ENCODE peak calls at places on chromosomes 3 and 15, in ten cellular contexts. M is iPS DF 6.9, D is GM23248, L is SJSA1, A is small intestine, Z is aorta, E is Peyer's patch, Q is psoas muscle, C is PC-3, G is WERI-Rb-1. V is an unnamed sample.

GRCh38 chr3:69890094-69890493 is 109.4 kb upstream of the SAMMSON start:
- DNase-seq in Z (no peak), E (no peak), A (no peak), M (no peak), C (peak), G (no peak), L (no peak), Q (no peak), D (peak), V (no peak)

GRCh38 chr3:119637679-119638525 is 22.5 kb downstream of the POPDC2 start:
- DNase-seq in Q (no peak), D (peak), M (no peak), C (peak), L (no peak), A (no peak), E (no peak), Z (no peak), G (no peak), V (no peak)

GRCh38 chr3:181711325-181712135 is at the start of gene SOX2:
- DNase-seq in A (peak), C (peak), Q (no peak), L (peak), M (no peak), E (no peak), Z (peak), G (peak), D (peak), V (no peak)

GRCh38 chr3:151769175-151769574 is 35.4 kb downstream of the AADACL2 start:
- DNase-seq in Q (no peak), E (no peak), G (no peak), L (no peak), C (no peak), A (no peak), M (no peak), Z (no peak), D (no peak), V (no peak)

GRCh38 chr15:75203017-75203907 is 1.6 kb downstream of the C15orf39 start:
- DNase-seq in D (peak), Q (no peak), A (peak), L (no peak), M (no peak), G (no peak), E (no peak), Z (no peak), C (peak), V (no peak)

GRCh38 chr3:38560284-38560683 is 64.1 kb downstream of the EXOG start:
- DNase-seq in D (no peak), C (no peak), M (no peak), Z (no peak), L (peak), E (peak), A (no peak), Q (peak), G (peak), V (no peak)

GRCh38 chr3:36763111-36763849 is 1.1 kb downstream of the DCLK3 start:
- DNase-seq in G (no peak), C (no peak), D (no peak), Z (no peak), L (no peak), Q (no peak), E (no peak), M (no peak), A (no peak), V (no peak)

GRCh38 chr15:25618161-25618560 is 179.3 kb upstream of the UBE3A start:
- DNase-seq in D (no peak), C (no peak), M (no peak), Z (no peak), E (no peak), L (no peak), G (no peak), A (no peak), Q (no peak), V (no peak)

GRCh38 chr3:30102372-30102771 is 504.0 kb upstream of the TGFBR2 start:
- DNase-seq in Q (no peak), D (no peak), M (no peak), E (no peak), Z (no peak), A (no peak), G (no peak), L (no peak), C (no peak), V (no peak)

GRCh38 chr3:30098206-30098605 is 508.2 kb upstream of the TGFBR2 start:
- DNase-seq in A (no peak), E (no peak), G (no peak), D (peak), M (no peak), Q (no peak), L (no peak), C (no peak), Z (no peak), V (no peak)

GRCh38 chr3:30097022-30097650 is 509.3 kb upstream of the TGFBR2 start:
- DNase-seq in E (no peak), C (no peak), A (no peak), D (no peak), L (no peak), G (no peak), Z (no peak), Q (no peak), M (no peak), V (no peak)

GRCh38 chr3:30103186-30103585 is 503.2 kb upstream of the TGFBR2 start:
- DNase-seq in C (no peak), Q (no peak), G (no peak), L (no peak), A (no peak), Z (no peak), M (no peak), E (no peak), D (no peak), V (no peak)

DNA sequence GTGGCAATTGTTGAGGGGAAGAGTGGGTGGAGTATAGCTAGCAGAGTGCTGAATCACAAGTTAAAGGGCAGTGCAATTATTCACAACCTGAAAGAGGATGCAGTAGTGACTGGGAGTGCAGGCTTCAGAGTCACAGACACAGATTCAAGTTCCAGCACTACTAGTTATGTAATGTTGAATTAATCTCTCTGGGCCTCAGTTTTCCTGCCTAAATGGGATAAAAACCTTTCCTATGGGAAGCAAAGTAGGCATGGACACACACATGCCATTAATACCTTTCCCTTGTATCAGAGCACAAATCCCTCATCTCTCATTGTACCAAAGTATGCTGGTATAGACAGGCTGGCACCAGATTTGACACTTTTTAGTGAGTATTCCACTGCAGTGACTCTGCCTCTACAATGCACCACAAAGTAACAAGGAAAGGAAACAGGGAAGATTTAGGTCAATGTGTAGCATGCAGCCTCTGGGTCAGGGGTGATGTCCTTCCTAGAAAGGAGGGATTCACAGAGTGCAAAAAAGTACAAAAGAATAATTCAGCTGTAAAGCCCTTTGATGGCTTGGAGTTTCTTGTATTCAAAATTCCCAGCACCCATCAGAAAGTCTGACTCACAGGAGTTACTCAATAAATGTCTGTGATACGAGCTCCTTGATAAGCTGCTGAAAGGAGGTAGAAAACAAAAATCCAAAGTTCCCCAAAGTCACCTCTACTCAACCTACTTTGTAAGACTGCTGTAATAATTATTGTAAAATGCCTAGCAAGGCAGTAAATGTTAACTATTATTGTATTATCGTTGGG is 507.5 kb upstream of the TGFBR2 start:
- DNase-seq in Z (no peak), L (no peak), Q (no peak), D (peak), E (no peak), C (peak), G (no peak), M (no peak), A (peak), V (no peak)
- H3K4me3 ChIP-seq in Z (no peak), L (no peak), Q (no peak), D (peak), E (no peak), C (no peak), G (no peak), M (no peak), A (no peak), V (no peak)

GRCh38 chr3:61794961-61795360 is 233.6 kb downstream of the PTPRG start:
- DNase-seq in G (no peak), Z (no peak), M (no peak), A (no peak), Q (no peak), D (no peak), L (no peak), E (no peak), C (no peak), V (no peak)

GRCh38 chr3:61788623-61789507 is 227.5 kb downstream of the PTPRG start:
- DNase-seq in D (no peak), L (no peak), E (no peak), G (no peak), Q (no peak), Z (no peak), M (no peak), C (no peak), A (no peak), V (no peak)

GRCh38 chr3:61789861-61790260 is 228.5 kb downstream of the PTPRG start:
- DNase-seq in Q (no peak), D (no peak), E (no peak), M (no peak), C (no peak), G (no peak), A (no peak), Z (no peak), L (no peak), V (no peak)

GRCh38 chr3:61793056-61793455 is 231.7 kb downstream of the PTPRG start:
- DNase-seq in E (no peak), C (no peak), G (no peak), M (no peak), Q (no peak), Z (no peak), A (no peak), L (no peak), D (no peak), V (no peak)

DNA sequence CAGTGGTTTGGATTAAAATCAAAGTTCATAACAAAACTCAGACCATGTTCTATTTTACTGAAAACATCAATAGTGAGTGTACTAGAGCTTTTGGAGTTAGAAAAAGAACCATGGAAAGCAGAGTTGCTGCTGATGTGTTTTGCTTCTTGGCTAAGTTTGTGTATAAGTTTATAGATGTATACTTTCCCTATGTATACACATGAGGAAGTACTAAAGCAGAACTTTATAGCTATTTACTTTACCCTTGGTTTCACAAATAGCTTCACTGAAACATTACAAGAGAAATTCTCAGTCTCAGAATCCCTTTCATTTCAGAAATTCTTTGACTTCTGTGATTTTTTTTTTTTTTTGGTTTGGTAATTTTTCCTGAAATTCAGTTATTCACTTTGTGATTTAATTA is 229.0 kb downstream of the PTPRG start:
- DNase-seq in L (no peak), Z (no peak), E (no peak), C (no peak), A (no peak), M (no peak), D (no peak), G (no peak), Q (no peak), V (no peak)
- H3K27ac ChIP-seq in L (no peak), Z (no peak), E (no peak), C (no peak), A (no peak), M (no peak), D (no peak), G (no peak), Q (no peak), V (peak)

GRCh38 chr3:32815812-32816438 is 1.9 kb upstream of the TRIM71 start:
- DNase-seq in A (no peak), M (no peak), L (no peak), G (no peak), Z (no peak), Q (no peak), C (no peak), D (no peak), E (no peak), V (no peak)
- H3K4me3 ChIP-seq in A (no peak), M (peak), L (no peak), G (no peak), Z (no peak), Q (no peak), C (no peak), D (no peak), E (peak), V (peak)

GRCh38 chr3:2356298-2356950 is 257.8 kb downstream of the CNTN4 start:
- DNase-seq in M (no peak), C (no peak), Q (no peak), E (no peak), G (no peak), A (no peak), L (no peak), D (no peak), Z (no peak), V (no peak)

GRCh38 chr3:2360815-2361214 is 262.1 kb downstream of the CNTN4 start:
- DNase-seq in M (no peak), Q (no peak), A (no peak), L (no peak), G (no peak), C (no peak), D (no peak), Z (no peak), E (no peak), V (no peak)

GRCh38 chr3:2362122-2362521 is 263.5 kb downstream of the CNTN4 start:
- DNase-seq in A (no peak), E (no peak), M (no peak), Q (no peak), Z (no peak), D (no peak), C (no peak), G (no peak), L (no peak), V (no peak)
- H3K27ac ChIP-seq in A (no peak), E (no peak), M (no peak), Q (no peak), Z (no peak), D (no peak), C (no peak), G (no peak), L (no peak), V (no peak)

GRCh38 chr3:197311591-197311990 is 13.2 kb upstream of the DLG1 start:
- DNase-seq in C (peak), Z (no peak), Q (no peak), E (no peak), G (no peak), L (no peak), A (no peak), D (no peak), M (no peak), V (no peak)

GRCh38 chr3:197309528-197310361 is 11.3 kb upstream of the DLG1 start:
- DNase-seq in Q (no peak), M (no peak), A (no peak), C (peak), L (no peak), D (peak), Z (no peak), G (no peak), E (no peak), V (no peak)

GRCh38 chr3:197317250-197317963 is 19.0 kb upstream of the DLG1 start:
- DNase-seq in L (peak), M (no peak), G (no peak), E (no peak), Q (no peak), A (no peak), C (peak), Z (no peak), D (peak), V (no peak)

GRCh38 chr3:197308591-197308990 is 10.2 kb upstream of the DLG1 start:
- DNase-seq in Q (no peak), A (no peak), Z (no peak), L (no peak), M (no peak), D (peak), E (no peak), G (no peak), C (peak), V (no peak)

GRCh38 chr3:197312431-197312830 is 14.0 kb upstream of the DLG1 start:
- DNase-seq in L (no peak), Z (no peak), G (no peak), D (no peak), M (no peak), E (no peak), A (no peak), Q (no peak), C (peak), V (no peak)
- H3K4me3 ChIP-seq in L (no peak), Z (no peak), G (no peak), D (no peak), M (no peak), E (no peak), A (no peak), Q (no peak), C (no peak), V (no peak)

V was measured in breast epithelium.